ENCODE peak calls at places on chromosome 21, in ten cellular contexts. U, N, V, R, A, B, O, H, F and X are unnamed samples.

GRCh38 chr21:44940116-44940631 is 345 bp downstream of the SLX9 start:
- DNase-seq in H (no peak), O (peak), U (no peak), B (no peak), R (no peak), V (no peak), A (no peak), F (no peak), N (no peak), X (no peak)

GRCh38 chr21:32382108-32382601 is 10.7 kb downstream of the URB1 start:
- DNase-seq in V (no peak), A (no peak), R (no peak), N (no peak), B (no peak), H (no peak), F (no peak), O (no peak), U (no peak), X (no peak)

GRCh38 chr21:45506836-45507522 is 35.3 kb downstream of the SLC19A1 start:
- DNase-seq in O (no peak), R (no peak), U (no peak), V (no peak), H (no peak), A (no peak), B (peak), F (no peak), N (no peak), X (no peak)

GRCh38 chr21:37821791-37822450 is 94.3 kb downstream of the KCNJ6 start:
- DNase-seq in B (no peak), V (no peak), U (no peak), A (no peak), R (no peak), O (no peak), F (no peak), H (no peak), N (no peak), X (no peak)

GRCh38 chr21:28298251-28298672 is 694.4 kb downstream of the LTN1 start:
- DNase-seq in H (no peak), N (peak), R (no peak), A (no peak), O (no peak), B (no peak), U (no peak), V (no peak), F (no peak), X (no peak)

GRCh38 chr21:14545906-14546480 is at the start of gene SAMSN1:
- DNase-seq in F (peak), U (peak), N (no peak), V (no peak), B (no peak), H (peak), A (no peak), R (no peak), O (no peak), X (no peak)

GRCh38 chr21:44482581-44483287 is 27.4 kb downstream of the LRRC3 start:
- DNase-seq in V (no peak), F (no peak), A (no peak), U (no peak), N (no peak), H (no peak), O (no peak), B (no peak), R (peak), X (no peak)

GRCh38 chr21:42568377-42568776 is 54.7 kb downstream of the SLC37A1 start:
- DNase-seq in U (no peak), V (no peak), H (no peak), F (no peak), A (no peak), O (no peak), B (no peak), N (no peak), R (no peak), X (no peak)

GRCh38 chr21:39454949-39455668 is 3.3 kb downstream of the SH3BGR start:
- DNase-seq in U (no peak), R (no peak), V (no peak), H (no peak), N (no peak), A (no peak), B (no peak), F (no peak), O (no peak), X (no peak)

GRCh38 chr21:24011087-24011486 is 1596.2 kb downstream of the MRPL39 start:
- DNase-seq in V (no peak), H (no peak), A (no peak), N (no peak), U (no peak), F (no peak), R (no peak), B (no peak), O (no peak), X (no peak)

GRCh38 chr21:33264561-33264960 is 1.6 kb upstream of the IL10RB start:
- DNase-seq in B (no peak), U (no peak), V (no peak), N (no peak), O (peak), R (no peak), F (no peak), H (no peak), A (no peak), X (no peak)

GRCh38 chr21:35343046-35343816 is 294.1 kb upstream of the RUNX1 start:
- DNase-seq in N (peak), H (no peak), U (no peak), B (no peak), O (no peak), R (no peak), F (peak), V (no peak), A (no peak), X (no peak)

GRCh38 chr21:44454747-44455523 is at the start of gene LRRC3:
- DNase-seq in V (peak), H (peak), N (no peak), B (peak), R (peak), F (peak), U (peak), O (peak), A (peak), X (peak)

GRCh38 chr21:25220169-25220568 is 387.1 kb downstream of the MRPL39 start:
- DNase-seq in N (no peak), R (no peak), H (no peak), O (no peak), A (no peak), B (no peak), V (no peak), U (no peak), F (no peak), X (no peak)

GRCh38 chr21:44849616-44850130 is 23.8 kb downstream of the PTTG1IP start:
- DNase-seq in U (no peak), R (no peak), O (no peak), V (no peak), H (no peak), N (no peak), F (no peak), A (no peak), B (no peak), X (no peak)

GRCh38 chr21:15826147-15826780 is 96.5 kb downstream of the USP25 start:
- DNase-seq in N (no peak), B (no peak), U (peak), V (peak), F (peak), R (peak), O (peak), A (no peak), H (no peak), X (no peak)

GRCh38 chr21:24456358-24456757 is 1150.9 kb downstream of the MRPL39 start:
- DNase-seq in V (no peak), R (no peak), F (no peak), N (no peak), H (no peak), B (no peak), O (no peak), U (no peak), A (no peak), X (no peak)

GRCh38 chr21:36749935-36750578 is 51.1 kb downstream of the SIM2 start:
- DNase-seq in H (no peak), F (no peak), R (peak), V (peak), O (peak), A (no peak), U (no peak), N (no peak), B (no peak), X (no peak)

GRCh38 chr21:29473808-29474207 is 175.1 kb downstream of the BACH1 start:
- DNase-seq in U (no peak), V (no peak), H (no peak), A (no peak), B (no peak), N (no peak), O (no peak), F (no peak), R (no peak), X (no peak)

GRCh38 chr21:14119038-14119437 is 91.7 kb downstream of the LIPI start:
- DNase-seq in U (no peak), A (no peak), F (no peak), H (no peak), N (peak), R (no peak), O (peak), V (no peak), B (no peak), X (no peak)

GRCh38 chr21:44455524-44456206 is 355 bp downstream of the LRRC3 start:
- DNase-seq in N (no peak), V (peak), U (peak), F (peak), H (no peak), O (peak), A (no peak), B (peak), R (peak), X (no peak)

GRCh38 chr21:17802568-17802967 is 16.6 kb downstream of the C21orf91 start:
- DNase-seq in A (no peak), N (peak), R (no peak), F (no peak), V (no peak), U (no peak), O (no peak), B (no peak), H (no peak), X (no peak)

GRCh38 chr21:27155130-27155500 is 188.2 kb upstream of the ADAMTS5 start:
- DNase-seq in B (no peak), H (no peak), O (no peak), N (no peak), U (no peak), R (no peak), A (no peak), V (no peak), F (no peak), X (no peak)

GRCh38 chr21:40512590-40512989 is 334.4 kb downstream of the DSCAM start:
- DNase-seq in F (no peak), N (peak), U (no peak), V (peak), O (peak), A (no peak), R (no peak), B (no peak), H (no peak), X (no peak)

GRCh38 chr21:34983680-34984086 is 65.4 kb downstream of the RUNX1 start:
- DNase-seq in O (no peak), A (no peak), H (peak), U (peak), N (peak), B (no peak), V (no peak), R (no peak), F (peak), X (no peak)

GRCh38 chr21:15895142-15896106 is 165.6 kb downstream of the USP25 start:
- DNase-seq in O (no peak), U (no peak), N (no peak), H (no peak), V (no peak), A (no peak), F (no peak), R (peak), B (no peak), X (no peak)

GRCh38 chr21:17003221-17003620 is 509.6 kb upstream of the CXADR start:
- DNase-seq in V (no peak), N (no peak), F (no peak), H (no peak), A (no peak), O (peak), B (no peak), R (no peak), U (no peak), X (no peak)

GRCh38 chr21:43938751-43939442 is 73.2 kb upstream of the TRAPPC10 start:
- DNase-seq in N (peak), F (peak), O (peak), R (peak), A (no peak), V (peak), U (peak), H (peak), B (peak), X (peak)

GRCh38 chr21:42652527-42653491 is 612 bp upstream of the PDE9A start:
- DNase-seq in F (peak), U (peak), V (peak), H (no peak), B (peak), N (no peak), R (no peak), O (peak), A (peak), X (no peak)